ENCODE peak calls at places on chromosomes 2 and 18, in five cellular contexts. O, J, Y, L and Z are unnamed samples.

GRCh38 chr18:12574494-12575185 is 83.3 kb downstream of the SPIRE1 start:
- DNase-seq in O (no peak), L (no peak), J (no peak), Y (no peak), Z (no peak)

GRCh38 chr2:54106631-54107454 is 8.6 kb upstream of the ACYP2 start:
- DNase-seq in Y (no peak), O (no peak), J (no peak), L (no peak), Z (no peak)

GRCh38 chr2:231312066-231312465 is 83.4 kb upstream of the B3GNT7 start:
- DNase-seq in J (no peak), O (no peak), L (no peak), Y (no peak), Z (no peak)

GRCh38 chr2:109110185-109110584 is 18.8 kb upstream of the SH3RF3 start:
- DNase-seq in L (no peak), O (no peak), Y (no peak), J (no peak), Z (no peak)

GRCh38 chr18:30527226-30527625 is 515.3 kb downstream of the DSC3 start:
- DNase-seq in J (no peak), L (no peak), Y (no peak), O (no peak), Z (no peak)

GRCh38 chr2:24945907-24946306 is 25.8 kb downstream of the DNAJC27 start:
- DNase-seq in L (no peak), O (no peak), J (no peak), Y (no peak), Z (no peak)

GRCh38 chr18:79848294-79848578 is 50.5 kb downstream of the KCNG2 start:
- DNase-seq in J (no peak), O (no peak), L (no peak), Y (no peak), Z (no peak)

GRCh38 chr2:98810588-98810928 is 79.6 kb upstream of the MGAT4A start:
- DNase-seq in L (no peak), Y (no peak), J (no peak), O (no peak), Z (no peak)

GRCh38 chr18:50193796-50194622 is 938 bp downstream of the MYO5B start:
- DNase-seq in L (no peak), Y (peak; percentile 53), J (no peak), O (no peak), Z (no peak)

GRCh38 chr2:165793779-165794519 is at the start of gene GALNT3:
- DNase-seq in Y (peak; percentile 73), L (no peak), J (no peak), O (peak; percentile 94), Z (peak; percentile 71)

GRCh38 chr2:180761224-180761623 is 219.2 kb upstream of the UBE2E3 start:
- DNase-seq in O (no peak), J (no peak), Y (no peak), L (no peak), Z (no peak)

GRCh38 chr2:219539926-219540678 is 3.5 kb downstream of the CHPF start:
- DNase-seq in Y (no peak), L (no peak), J (no peak), O (no peak), Z (no peak)

GRCh38 chr2:149908731-149909690 is 321.4 kb upstream of the MMADHC start:
- DNase-seq in L (no peak), O (no peak), J (no peak), Y (no peak), Z (no peak)

GRCh38 chr18:22556271-22556990 is 138.7 kb upstream of the CTAGE1 start:
- DNase-seq in J (peak; percentile 81), L (no peak), Y (no peak), O (no peak), Z (peak; percentile 86)

GRCh38 chr2:70703900-70704549 is 64.0 kb downstream of the ADD2 start:
- DNase-seq in Y (peak; percentile 29), J (no peak), O (no peak), L (no peak), Z (no peak)

GRCh38 chr18:57534535-57534934 is 52.0 kb downstream of the FECH start:
- DNase-seq in J (no peak), Y (no peak), O (no peak), L (no peak), Z (no peak)

GRCh38 chr2:162636206-162636728 is 202.3 kb downstream of the KCNH7 start:
- DNase-seq in O (no peak), J (no peak), Y (no peak), L (no peak), Z (no peak)

GRCh38 chr2:96150007-96150406 is 4.8 kb upstream of the DUSP2 start:
- DNase-seq in O (peak; percentile 29), Y (no peak), L (no peak), J (no peak), Z (no peak)

GRCh38 chr2:27091746-27092695 is 5.4 kb downstream of the KHK start:
- DNase-seq in J (no peak), O (no peak), L (no peak), Y (no peak), Z (peak; percentile 34)

GRCh38 chr2:65056990-65057375 is 767 bp downstream of the CEP68 start:
- DNase-seq in J (no peak), O (no peak), Y (no peak), L (no peak), Z (no peak)